ENCODE peak calls at places on chromosome 17, in eight cellular contexts. O is tibial nerve, M is H1, H is IMR-90, T is A549, R is Peyer's patch, F is spleen, B is gastrocnemius medialis. K is an unnamed sample. For H3K4me1, the result is how much of the 10 kb centered on the place peaks cover.

GRCh38 chr17:17420561-17421269 is 56.1 kb upstream of the MED9 start:
- DNase-seq in O (peak), M (no peak), H (peak), T (no peak), R (no peak), F (no peak), B (peak), K (no peak)

GRCh38 chr17:46975287-46975686 is 3.8 kb downstream of the RPRML start:
- DNase-seq in O (no peak), M (no peak), H (no peak), T (no peak), R (no peak), F (no peak), B (no peak), K (no peak)

GRCh38 chr17:77503293-77503655 is 362.5 kb downstream of the SEC14L1 start:
- DNase-seq in O (no peak), M (no peak), H (no peak), T (no peak), R (no peak), F (peak), B (no peak), K (no peak)

GRCh38 chr17:46013502-46014165 is 14.6 kb downstream of the STH start:
- DNase-seq in O (no peak), M (no peak), H (peak), T (no peak), R (no peak), F (peak), B (no peak), K (no peak)

GRCh38 chr17:76173474-76173873 is 32.4 kb upstream of the FOXJ1 start:
- DNase-seq in O (no peak), M (no peak), H (no peak), T (no peak), R (no peak), F (no peak), B (no peak), K (no peak)

GRCh38 chr17:17025621-17026020 is 16.6 kb upstream of the MPRIP start:
- DNase-seq in O (no peak), M (no peak), H (no peak), T (no peak), R (no peak), F (no peak), B (no peak), K (no peak)

GRCh38 chr17:48994548-48995331 is 2.4 kb upstream of the IGF2BP1 start:
- DNase-seq in O (no peak), M (no peak), H (no peak), T (no peak), R (no peak), F (no peak), B (no peak), K (no peak)

GRCh38 chr17:14206891-14207290 is 29.8 kb downstream of the CDRT15 start:
- DNase-seq in O (no peak), M (no peak), H (no peak), T (no peak), R (no peak), F (peak), B (no peak), K (no peak)

GRCh38 chr17:66963521-66964082 is 905 bp upstream of the CACNG4 start:
- DNase-seq in O (no peak), M (no peak), H (no peak), T (no peak), R (no peak), F (no peak), B (no peak), K (no peak)

GRCh38 chr17:81277938-81278693 is 17.0 kb downstream of the SLC38A10 start:
- DNase-seq in O (no peak), M (no peak), H (peak), T (no peak), R (no peak), F (no peak), B (no peak), K (no peak)

GRCh38 chr17:51298508-51299371 is 38.4 kb downstream of the UTP18 start:
- DNase-seq in O (no peak), M (no peak), H (peak), T (peak), R (no peak), F (no peak), B (no peak), K (no peak)

DNA sequence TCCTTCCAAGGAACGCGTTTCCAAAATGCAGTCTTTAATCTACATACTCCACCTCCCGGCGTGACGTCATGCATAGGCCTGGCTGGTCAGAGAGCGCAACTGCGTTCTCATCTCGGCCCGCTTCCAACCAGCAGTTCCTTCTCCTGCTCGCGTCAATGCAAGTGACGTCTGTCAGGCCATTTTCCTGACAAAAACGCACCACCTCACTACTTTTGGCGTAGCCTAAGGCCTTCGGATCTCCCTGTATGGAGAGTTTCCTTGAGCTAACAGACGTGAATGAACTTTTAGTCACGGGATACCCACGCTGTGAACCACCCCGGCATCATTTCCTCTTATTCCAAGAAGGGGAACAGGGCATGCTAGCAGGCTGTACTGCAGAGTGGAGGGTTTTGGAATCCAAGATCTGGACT is 25.0 kb downstream of the TEX14 start:
- DNase-seq in O (peak), M (no peak), H (peak), T (peak), R (peak), F (peak), B (peak), K (peak)
- TF ChIP-seq POLR2A in O (no peak), M (no peak), H (no peak), T (no peak), R (no peak), F (no peak), B (no peak), K (no peak)

DNA sequence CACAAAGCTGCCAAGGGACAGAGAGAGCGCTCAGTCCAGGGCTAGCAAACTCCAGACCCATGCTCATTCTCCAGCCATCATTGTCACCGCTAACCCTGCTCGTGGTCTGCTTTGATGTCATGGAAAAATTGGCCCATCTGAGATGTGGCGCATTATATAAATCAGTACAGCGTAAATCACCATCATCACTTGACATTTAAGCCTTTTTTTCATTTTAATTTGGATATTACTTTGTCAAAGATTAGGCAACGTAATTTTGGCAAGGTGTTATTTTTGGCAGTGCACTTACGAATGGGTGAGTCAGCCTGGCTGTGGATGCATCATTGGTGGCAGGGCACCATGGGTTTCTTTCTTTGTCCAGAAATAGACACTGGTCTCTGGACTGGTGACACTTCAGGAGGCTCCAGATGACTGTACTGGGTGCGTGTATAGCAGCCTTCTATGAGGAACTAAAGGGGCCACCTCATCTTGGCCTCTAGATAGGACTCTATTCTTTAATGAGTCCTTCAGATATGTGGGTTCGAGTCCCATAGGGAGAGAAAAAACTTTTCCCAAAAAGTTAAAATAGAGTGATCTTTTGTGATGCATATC is 166.3 kb downstream of the MSI2 start:
- DNase-seq in O (no peak), M (no peak), H (peak), T (no peak), R (no peak), F (no peak), B (peak), K (no peak)
- H3K4me1 ChIP-seq in O (under half), M (under half), H (under half), T (under half), R (under half), F (under half), B (under half), K (under half)

GRCh38 chr17:3963214-3964201 is 729 bp downstream of the ATP2A3 start:
- DNase-seq in O (no peak), M (no peak), H (no peak), T (no peak), R (peak), F (peak), B (no peak), K (peak)

GRCh38 chr17:3962217-3963069 is 1.8 kb downstream of the ATP2A3 start:
- DNase-seq in O (no peak), M (no peak), H (no peak), T (no peak), R (peak), F (no peak), B (no peak), K (no peak)

GRCh38 chr17:3959921-3960601 is 4.2 kb downstream of the ATP2A3 start:
- DNase-seq in O (no peak), M (no peak), H (no peak), T (no peak), R (no peak), F (peak), B (no peak), K (no peak)

GRCh38 chr17:3960764-3961163 is 3.5 kb downstream of the ATP2A3 start:
- DNase-seq in O (no peak), M (no peak), H (peak), T (no peak), R (no peak), F (no peak), B (peak), K (no peak)

GRCh38 chr17:3961564-3962047 is 2.6 kb downstream of the ATP2A3 start:
- DNase-seq in O (no peak), M (no peak), H (no peak), T (no peak), R (peak), F (peak), B (no peak), K (no peak)
- TF ChIP-seq POLR2A in O (no peak), M (no peak), H (no peak), T (no peak), R (no peak), F (no peak), B (no peak), K (no peak)

GRCh38 chr17:63431939-63432804 is 13.9 kb downstream of the CYB561 start:
- DNase-seq in O (no peak), M (no peak), H (peak), T (no peak), R (no peak), F (peak), B (no peak), K (peak)
- H3K4me1 ChIP-seq in O (under half), M (under half), H (under half), T (half or more), R (under half), F (under half), B (under half), K (under half)

GRCh38 chr17:30970757-30971567 is at the start of gene RNF135:
- DNase-seq in O (peak), M (peak), H (peak), T (peak), R (peak), F (peak), B (peak), K (peak)
- TF ChIP-seq POLR2A in O (peak), M (peak), H (peak), T (peak), R (peak), F (no peak), B (peak), K (peak)

GRCh38 chr17:63850401-63850800 is 7.9 kb upstream of the SMARCD2 start:
- DNase-seq in O (no peak), M (no peak), H (no peak), T (no peak), R (no peak), F (peak), B (no peak), K (no peak)

GRCh38 chr17:63859257-63859656 is 14.2 kb downstream of the CSH2 start:
- DNase-seq in O (no peak), M (no peak), H (no peak), T (no peak), R (no peak), F (peak), B (no peak), K (no peak)

GRCh38 chr17:63853260-63853659 is 10.8 kb upstream of the SMARCD2 start:
- DNase-seq in O (no peak), M (no peak), H (no peak), T (no peak), R (no peak), F (peak), B (no peak), K (no peak)

GRCh38 chr17:63854709-63855108 is 12.2 kb upstream of the SMARCD2 start:
- DNase-seq in O (no peak), M (no peak), H (no peak), T (no peak), R (no peak), F (peak), B (no peak), K (no peak)

GRCh38 chr17:63855185-63855584 is 12.7 kb upstream of the SMARCD2 start:
- DNase-seq in O (no peak), M (no peak), H (no peak), T (no peak), R (no peak), F (peak), B (no peak), K (no peak)
- H3K4me1 ChIP-seq in O (under half), M (under half), H (under half), T (under half), R (under half), F (under half), B (under half), K (under half)